ENCODE peak calls at places on chromosomes 4 and X, in four cellular contexts. W is left ventricle myocardium inferior, M is neuronal stem cell, F is IMR-90. D is an unnamed sample. For H3K4me1 and H3K9me3, the result is how much of the 10 kb centered on the place peaks cover.

GRCh38 chr4:187663076-187663475 is 332.5 kb upstream of the ZFP42 start:
- DNase-seq in M (no peak), W (no peak), F (peak), D (peak)

GRCh38 chrX:112636288-112636687 is 43.5 kb downstream of the LHFPL1 start:
- DNase-seq in W (no peak), F (peak), M (no peak), D (peak)

GRCh38 chr4:72715299-72715698 is 146.3 kb upstream of the ADAMTS3 start:
- DNase-seq in M (no peak), W (no peak), F (no peak), D (no peak)

GRCh38 chr4:77473509-77473908 is 132.1 kb upstream of the CXCL13 start:
- DNase-seq in W (no peak), M (no peak), F (peak), D (peak)

GRCh38 chrX:122512561-122513072 is 671.5 kb upstream of the GRIA3 start:
- DNase-seq in W (no peak), M (no peak), F (no peak), D (peak)

GRCh38 chrX:82031250-82031649 is 829.3 kb downstream of the SH3BGRL start:
- DNase-seq in W (no peak), F (no peak), M (no peak), D (no peak)

GRCh38 chr4:145525291-145525740 is 43.7 kb downstream of the SMAD1 start:
- DNase-seq in M (no peak), W (no peak), F (peak), D (peak)

GRCh38 chrX:69546417-69546816 is 42.3 kb downstream of the NALF2 start:
- DNase-seq in W (no peak), F (no peak), M (no peak), D (no peak)

GRCh38 chrX:108420481-108420880 is 17.7 kb downstream of the COL4A6 start:
- DNase-seq in W (no peak), M (no peak), F (no peak), D (no peak)

GRCh38 chr4:52925531-52925968 is 63.4 kb downstream of the RASL11B start:
- DNase-seq in M (no peak), W (no peak), F (no peak), D (peak)

GRCh38 chr4:76950846-76951321 is 1.3 kb downstream of the SEPTIN11 start:
- DNase-seq in F (peak), M (no peak), W (no peak), D (peak)

GRCh38 chr4:99180367-99181169 is 36.5 kb upstream of the ADH4 start:
- DNase-seq in M (no peak), F (peak), W (no peak), D (peak)

GRCh38 chr4:105399535-105400161 is 74.2 kb downstream of the PPA2 start:
- DNase-seq in M (no peak), W (no peak), F (peak), D (peak)

GRCh38 chr4:6071959-6072720 is 53.9 kb upstream of the C4orf50 start:
- DNase-seq in W (peak), F (no peak), M (no peak), D (no peak)

GRCh38 chr4:113564493-113564892 is 197.0 kb downstream of the CAMK2D start:
- DNase-seq in W (no peak), M (no peak), F (no peak), D (no peak)

DNA sequence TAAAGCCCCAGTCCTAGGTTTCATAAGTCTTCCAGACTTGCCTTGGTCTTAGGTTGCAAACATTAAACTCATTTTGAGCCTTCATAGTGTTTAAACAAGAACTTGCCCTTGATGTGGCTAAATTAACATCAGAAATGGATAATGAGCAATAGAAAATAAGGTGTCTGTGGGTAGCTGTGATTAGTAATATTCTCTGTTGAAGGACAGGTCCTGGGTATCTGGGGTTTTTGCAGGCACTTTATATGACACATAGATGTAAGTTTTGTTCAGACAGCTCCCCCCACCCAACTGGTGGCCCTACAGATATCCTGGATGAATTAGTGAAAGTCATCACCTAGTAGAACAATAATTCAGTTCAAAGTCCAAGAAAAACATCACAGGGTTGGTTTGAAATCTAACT is 272.5 kb downstream of the PTTG2 start:
- DNase-seq in M (no peak), F (no peak), W (no peak), D (no peak)
- H3K4me1 ChIP-seq in M (under half), F (under half), W (under half), D (under half)

GRCh38 chr4:74757136-74757535 is 37.2 kb downstream of the BTC start:
- DNase-seq in F (no peak), M (no peak), W (no peak), D (no peak)
- H3K9me3 ChIP-seq in F (under half), M (under half), W (under half), D (under half)

DNA sequence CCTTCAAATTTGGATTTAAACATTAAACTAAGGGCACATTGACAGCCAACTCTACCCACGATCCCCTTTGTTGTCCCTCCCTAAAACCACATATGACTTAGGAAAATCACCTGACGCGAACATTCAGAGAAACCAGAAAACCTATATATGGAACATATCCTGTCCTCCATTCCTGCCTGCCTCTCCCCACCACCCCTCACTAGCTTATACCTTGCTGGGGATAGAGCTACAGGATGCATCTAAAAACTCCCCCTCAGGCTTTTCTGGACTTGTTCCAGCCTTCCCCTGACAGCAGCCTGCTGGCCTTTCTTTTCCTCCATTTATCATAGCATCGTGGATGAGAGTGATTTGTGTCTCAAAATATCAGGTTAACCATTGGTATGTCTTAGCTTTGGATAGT is 8.8 kb downstream of the STK26 start:
- DNase-seq in W (no peak), M (no peak), F (no peak), D (no peak)
- H3K4me1 ChIP-seq in W (under half), M (under half), F (under half), D (under half)

GRCh38 chr4:252065-252601 is 53.1 kb downstream of the ZNF732 start:
- DNase-seq in F (no peak), W (no peak), M (no peak), D (no peak)
- H3K9me3 ChIP-seq in F (under half), W (half or more), M (half or more), D (under half)

DNA sequence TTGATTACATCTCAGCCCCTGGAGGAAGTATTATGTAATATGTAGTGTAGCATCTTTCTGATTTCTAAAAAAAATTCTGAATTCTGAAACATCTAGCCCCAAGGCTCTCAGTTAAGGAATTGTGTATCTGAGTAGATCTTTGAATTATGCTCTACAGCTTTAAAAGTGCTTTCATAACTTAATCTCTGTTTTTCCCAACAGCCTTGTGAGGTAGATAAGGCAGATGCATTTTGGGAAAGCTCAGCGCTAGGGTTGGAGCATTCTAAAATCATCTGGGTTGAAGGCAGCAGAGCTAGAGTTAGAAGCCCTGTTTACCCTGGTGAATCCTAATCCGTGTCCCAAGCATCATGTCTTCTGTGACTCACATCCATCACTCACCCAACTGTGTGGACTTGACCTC is 49.8 kb downstream of the FNIP2 start:
- DNase-seq in W (no peak), F (no peak), M (no peak), D (no peak)
- H3K4me1 ChIP-seq in W (half or more), F (under half), M (under half), D (under half)